ENCODE peak calls at places on chromosome 1, in six cellular contexts. A is progenitor cell of endocrine pancreas, R is suprapubic skin, S is dorsolateral prefrontal cortex, V is HCT116, C is brain microvascular endothelial cell. J is an unnamed sample.

GRCh38 chr1:28416509-28417194 is 47.1 kb downstream of the PHACTR4 start:
- DNase-seq in A (no peak), V (no peak), R (no peak), S (no peak), C (no peak), J (no peak)

GRCh38 chr1:227299238-227299637 is 19.1 kb downstream of the CDC42BPA start:
- DNase-seq in S (no peak), V (no peak), C (no peak), R (no peak), A (no peak), J (no peak)

GRCh38 chr1:202376247-202376646 is 27.7 kb downstream of the PPP1R12B start:
- DNase-seq in S (no peak), A (no peak), V (no peak), C (no peak), R (no peak), J (no peak)

GRCh38 chr1:103931891-103932290 is 182.2 kb downstream of the AMY1C start:
- DNase-seq in S (no peak), R (no peak), C (no peak), A (no peak), V (no peak), J (no peak)

GRCh38 chr1:39104158-39105060 is 78.3 kb downstream of the NDUFS5 start:
- DNase-seq in S (peak; percentile 9), A (no peak), C (no peak), V (no peak), R (peak; percentile 82), J (peak; percentile 75)

GRCh38 chr1:162902372-162902771 is 41.4 kb upstream of the CCDC190 start:
- DNase-seq in R (no peak), C (peak; percentile 56), V (no peak), S (no peak), A (no peak), J (no peak)

GRCh38 chr1:232145768-232146167 is 484.2 kb downstream of the SIPA1L2 start:
- DNase-seq in C (no peak), S (no peak), R (no peak), V (no peak), A (no peak), J (no peak)

GRCh38 chr1:201565024-201565730 is 26.2 kb downstream of the NAV1 start:
- DNase-seq in R (peak; percentile 73), S (peak; percentile 26), A (no peak), C (no peak), V (no peak), J (no peak)

GRCh38 chr1:208129057-208129456 is 115.1 kb downstream of the PLXNA2 start:
- DNase-seq in A (no peak), V (no peak), C (no peak), R (no peak), S (no peak), J (no peak)

GRCh38 chr1:84347547-84348239 is 46.2 kb downstream of the SAMD13 start:
- DNase-seq in V (no peak), A (no peak), S (no peak), C (no peak), R (no peak), J (no peak)

GRCh38 chr1:153699116-153699515 is 20.6 kb downstream of the NPR1 start:
- DNase-seq in A (no peak), S (no peak), C (peak; percentile 16), V (no peak), R (no peak), J (no peak)

GRCh38 chr1:96362623-96363022 is 359.0 kb upstream of the PTBP2 start:
- DNase-seq in C (peak; percentile 94), S (no peak), R (no peak), A (no peak), V (peak; percentile 95), J (no peak)

GRCh38 chr1:162342452-162342983 is 34.1 kb downstream of the SPATA46 start:
- DNase-seq in S (no peak), C (no peak), V (no peak), R (no peak), A (no peak), J (no peak)

GRCh38 chr1:67978988-67979516 is 71.4 kb downstream of the DIRAS3 start:
- DNase-seq in A (no peak), C (peak; percentile 82), V (peak; percentile 78), S (no peak), R (no peak), J (no peak)

GRCh38 chr1:28770601-28771165 is 33.9 kb downstream of the YTHDF2 start:
- DNase-seq in C (no peak), V (no peak), A (no peak), R (no peak), S (no peak), J (no peak)

GRCh38 chr1:206075786-206076725 is 23.1 kb downstream of the RHEX start:
- DNase-seq in R (no peak), A (no peak), C (no peak), V (no peak), S (no peak), J (no peak)

GRCh38 chr1:177432897-177433296 is 262.1 kb downstream of the BRINP2 start:
- DNase-seq in C (no peak), V (no peak), R (no peak), S (no peak), A (no peak), J (no peak)

GRCh38 chr1:187157115-187157514 is 328.4 kb downstream of the PLA2G4A start:
- DNase-seq in S (no peak), V (no peak), R (no peak), C (no peak), A (no peak), J (no peak)

GRCh38 chr1:34066921-34067603 is 98.0 kb downstream of the CSMD2 start:
- DNase-seq in S (no peak), R (no peak), C (no peak), A (no peak), V (no peak), J (no peak)

GRCh38 chr1:12142891-12143630 is 23.7 kb upstream of the TNFRSF1B start:
- DNase-seq in V (no peak), R (no peak), C (no peak), S (no peak), A (no peak), J (no peak)

GRCh38 chr1:217135987-217136894 is 413.0 kb upstream of the ESRRG start:
- DNase-seq in V (no peak), R (no peak), A (no peak), S (no peak), C (no peak), J (no peak)

GRCh38 chr1:59732219-59732955 is 82.4 kb upstream of the HOOK1 start:
- DNase-seq in C (no peak), S (no peak), V (no peak), A (no peak), R (no peak), J (no peak)

GRCh38 chr1:207499573-207499972 is 3.6 kb downstream of the CR1 start:
- DNase-seq in V (peak; percentile 59), A (peak; percentile 24), R (no peak), S (peak; percentile 48), C (peak; percentile 78), J (no peak)

GRCh38 chr1:5798904-5799303 is 193.3 kb downstream of the NPHP4 start:
- DNase-seq in V (no peak), C (no peak), A (no peak), S (no peak), R (no peak), J (no peak)

GRCh38 chr1:70331962-70332361 is 22.6 kb downstream of the ANKRD13C start:
- DNase-seq in V (no peak), C (no peak), A (no peak), S (no peak), R (no peak), J (no peak)

DNA sequence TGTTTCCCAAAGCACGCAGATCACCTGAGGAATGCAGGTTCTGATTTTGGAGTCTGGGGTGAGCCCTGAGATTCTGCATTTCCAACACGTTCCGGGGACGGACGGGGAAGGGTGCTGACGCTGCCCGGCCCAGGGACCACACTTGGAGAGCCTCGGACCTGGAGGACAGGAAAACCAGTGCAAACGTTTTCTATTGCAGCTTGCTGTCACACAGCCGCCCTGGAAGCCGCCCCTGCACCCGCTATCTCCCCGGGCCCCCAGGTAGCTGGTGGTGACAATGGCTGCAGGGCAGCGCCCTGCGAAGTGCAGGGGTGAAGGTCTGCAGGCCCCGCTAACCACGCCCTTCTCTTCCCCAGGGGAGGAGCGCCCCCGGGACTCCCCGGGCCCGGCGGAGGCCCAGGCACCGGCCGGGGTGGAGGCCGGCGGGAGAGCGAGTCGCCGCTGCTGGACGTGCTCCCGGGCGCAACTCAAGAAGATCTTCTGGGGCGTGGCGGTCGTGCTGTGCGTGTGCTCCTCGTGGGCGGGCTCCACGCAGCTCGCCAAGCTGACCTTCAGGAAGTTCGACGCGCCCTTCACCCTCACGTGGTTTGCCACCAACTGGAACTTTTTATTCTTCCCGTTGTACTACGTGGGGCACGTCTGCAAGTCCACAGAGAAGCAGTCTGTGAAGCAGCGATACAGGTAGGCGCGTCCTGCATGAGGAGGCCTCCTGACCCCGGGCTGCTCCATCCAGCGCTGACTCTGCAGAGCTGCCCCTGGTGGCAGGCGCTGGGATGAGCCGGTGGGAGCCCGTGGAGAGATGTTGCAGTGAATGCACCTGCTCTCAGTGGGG is 142.0 kb upstream of the COA6 start:
- DNase-seq in S (no peak), V (no peak), C (no peak), A (no peak), R (no peak), J (no peak)
- TF ChIP-seq CTCF in S (peak; percentile 16), V (peak; percentile 47), C (no peak), A (peak; percentile 35), R (no peak), J (peak; percentile 51)

GRCh38 chr1:17071794-17072193 is 18.0 kb upstream of the SDHB start:
- DNase-seq in V (no peak), R (no peak), A (no peak), S (no peak), C (no peak), J (no peak)
- TF ChIP-seq CTCF in V (no peak), R (no peak), A (no peak), S (no peak), C (no peak), J (no peak)

DNA sequence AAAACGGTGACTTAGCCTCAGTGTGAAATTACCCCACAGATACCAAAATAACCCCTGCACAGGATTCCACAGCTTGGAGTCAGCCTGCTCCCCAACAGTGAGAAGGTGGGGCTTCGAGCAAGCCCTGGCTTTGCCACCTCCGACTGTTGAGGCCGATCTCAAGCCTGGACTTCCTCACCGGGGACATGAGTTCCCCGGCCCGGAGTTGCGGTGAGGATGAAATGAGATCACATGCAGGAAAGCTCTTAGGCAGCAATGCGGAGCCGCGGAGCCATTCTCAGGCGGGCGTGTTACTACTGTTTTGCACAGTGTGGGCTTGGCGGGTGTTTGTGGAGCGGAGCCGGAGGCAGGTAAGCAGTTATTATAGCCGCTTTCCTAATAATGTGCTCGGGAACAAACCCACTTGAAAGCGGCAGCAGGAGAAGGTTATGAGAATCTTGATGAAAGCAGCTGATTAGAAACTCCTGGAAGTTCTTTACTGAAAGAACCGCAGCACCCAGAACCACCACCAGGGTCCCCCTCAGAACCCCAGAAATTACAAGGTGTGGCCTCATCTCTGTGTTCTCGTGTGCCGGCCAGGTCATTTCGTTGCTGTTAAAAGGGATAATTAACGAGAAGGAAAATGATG is 3.9 kb upstream of the CLSTN1 start:
- DNase-seq in S (no peak), C (no peak), R (no peak), A (no peak), V (no peak), J (no peak)
- TF ChIP-seq CTCF in S (peak; percentile 39), C (peak; percentile 67), R (no peak), A (peak; percentile 46), V (peak; percentile 47), J (peak; percentile 66)

DNA sequence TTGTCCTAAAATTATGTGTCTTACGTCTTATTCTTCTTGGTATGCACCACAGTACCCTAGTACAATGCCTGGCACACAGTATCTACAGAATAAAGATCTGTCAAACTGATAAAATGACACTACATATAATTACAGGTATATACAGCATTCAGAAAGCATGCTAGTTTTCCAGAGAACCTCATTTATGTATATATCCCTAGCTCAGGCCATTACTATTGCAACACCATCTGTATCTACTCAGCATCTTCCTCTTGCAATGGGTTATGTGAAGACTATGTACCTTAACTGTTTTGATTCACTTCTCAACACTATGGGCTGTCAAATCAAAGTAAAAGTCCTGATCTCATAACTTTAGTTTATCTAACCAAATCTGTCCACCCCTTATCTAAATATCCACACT is 58.5 kb upstream of the GUCA2A start:
- DNase-seq in C (no peak), S (no peak), A (no peak), V (no peak), R (no peak), J (no peak)
- TF ChIP-seq CTCF in C (no peak), S (no peak), A (no peak), V (no peak), R (no peak), J (no peak)